ENCODE peak calls at places on chromosomes 13 and 19, in five cellular contexts. K is fibroblast of villous mesenchyme, S is cardiac fibroblast, T is uterus, G is lower leg skin. P is an unnamed sample.

GRCh38 chr19:38850976-38851621 is 1.3 kb upstream of the HNRNPL start:
- DNase-seq in K (peak), S (no peak), T (peak), G (no peak), P (no peak)

GRCh38 chr19:7679771-7680605 is 645 bp upstream of the TRAPPC5 start:
- DNase-seq in K (no peak), S (no peak), T (no peak), G (no peak), P (no peak)

GRCh38 chr13:97249797-97250495 is 27.8 kb downstream of the MBNL2 start:
- DNase-seq in K (no peak), S (no peak), T (no peak), G (no peak), P (no peak)

GRCh38 chr19:18733196-18733647 is 49.7 kb downstream of the CRTC1 start:
- DNase-seq in K (peak), S (peak), T (peak), G (no peak), P (peak)

GRCh38 chr13:30998548-30999140 is 66.2 kb downstream of the TEX26 start:
- DNase-seq in K (peak), S (peak), T (no peak), G (no peak), P (no peak)

GRCh38 chr13:19791953-19792537 is 9.3 kb upstream of the PSPC1 start:
- DNase-seq in K (no peak), S (no peak), T (no peak), G (no peak), P (no peak)

GRCh38 chr19:48362716-48363499 is 832 bp downstream of the TMEM143 start:
- DNase-seq in K (peak), S (peak), T (peak), G (peak), P (peak)

GRCh38 chr19:8132858-8133458 is 16.4 kb downstream of the FBN3 start:
- DNase-seq in K (no peak), S (no peak), T (no peak), G (no peak), P (no peak)

GRCh38 chr13:93466502-93467036 is 240.0 kb downstream of the GPC6 start:
- DNase-seq in K (no peak), S (peak), T (no peak), G (no peak), P (no peak)

GRCh38 chr19:23996549-23996948 is 81.9 kb downstream of the ZNF726 start:
- DNase-seq in K (no peak), S (no peak), T (no peak), G (no peak), P (no peak)

GRCh38 chr13:89749888-89750287 is 1597.6 kb upstream of the MIR17HG start:
- DNase-seq in K (peak), S (no peak), T (no peak), G (no peak), P (no peak)

GRCh38 chr19:7492142-7493055 is 3.6 kb upstream of the PEX11G start:
- DNase-seq in K (peak), S (peak), T (no peak), G (no peak), P (no peak)

GRCh38 chr13:77415253-77416127 is 88.6 kb upstream of the MYCBP2 start:
- DNase-seq in K (no peak), S (no peak), T (no peak), G (peak), P (no peak)

GRCh38 chr19:49951806-49952474 is 9.0 kb downstream of the SIGLEC11 start:
- DNase-seq in K (no peak), S (no peak), T (no peak), G (no peak), P (no peak)

GRCh38 chr13:53445682-53446081 is 417.1 kb downstream of the OLFM4 start:
- DNase-seq in K (no peak), S (no peak), T (no peak), G (no peak), P (no peak)

GRCh38 chr19:58407658-58408151 is 744 bp upstream of the ZNF584 start:
- DNase-seq in K (peak), S (no peak), T (no peak), G (no peak), P (no peak)

GRCh38 chr13:108728370-108728769 is 99.0 kb downstream of the MYO16 start:
- DNase-seq in K (no peak), S (no peak), T (no peak), G (no peak), P (no peak)

GRCh38 chr13:95281258-95281602 is 20.0 kb downstream of the ABCC4 start:
- DNase-seq in K (no peak), S (no peak), T (no peak), G (no peak), P (no peak)

GRCh38 chr19:2289714-2290435 is 7.9 kb upstream of the PEAK3 start:
- DNase-seq in K (no peak), S (no peak), T (no peak), G (no peak), P (no peak)

GRCh38 chr19:8213827-8214672 is 4.9 kb downstream of the CERS4 start:
- DNase-seq in K (no peak), S (no peak), T (no peak), G (no peak), P (no peak)

GRCh38 chr19:2469102-2469914 is 6.6 kb upstream of the GADD45B start:
- DNase-seq in K (peak), S (peak), T (no peak), G (no peak), P (no peak)

GRCh38 chr13:111658150-111659100 is 338.0 kb downstream of the TEX29 start:
- DNase-seq in K (no peak), S (no peak), T (no peak), G (no peak), P (no peak)

GRCh38 chr19:48999481-49000325 is 6.0 kb downstream of the RUVBL2 start:
- DNase-seq in K (peak), S (peak), T (no peak), G (peak), P (no peak)

GRCh38 chr19:2426661-2427322 is 594 bp downstream of the TIMM13 start:
- DNase-seq in K (peak), S (peak), T (no peak), G (no peak), P (no peak)

GRCh38 chr19:52946322-52947310 is 16.1 kb downstream of the ZNF816 start:
- DNase-seq in K (peak), S (no peak), T (peak), G (no peak), P (no peak)

GRCh38 chr13:101474419-101474957 is 22.0 kb downstream of the ITGBL1 start:
- DNase-seq in K (peak), S (peak), T (no peak), G (no peak), P (peak)

GRCh38 chr19:4189641-4190040 is 7.2 kb downstream of the ANKRD24 start:
- DNase-seq in K (no peak), S (no peak), T (no peak), G (no peak), P (no peak)

GRCh38 chr19:55809381-55810058 is 22.3 kb downstream of the NLRP11 start:
- DNase-seq in K (peak), S (peak), T (no peak), G (no peak), P (peak)

GRCh38 chr13:37868691-37869505 is 674 bp downstream of the TRPC4 start:
- DNase-seq in K (peak), S (peak), T (no peak), G (no peak), P (no peak)

GRCh38 chr19:39193785-39194184 is 3.0 kb upstream of the NCCRP1 start:
- DNase-seq in K (peak), S (peak), T (no peak), G (no peak), P (no peak)

DNA sequence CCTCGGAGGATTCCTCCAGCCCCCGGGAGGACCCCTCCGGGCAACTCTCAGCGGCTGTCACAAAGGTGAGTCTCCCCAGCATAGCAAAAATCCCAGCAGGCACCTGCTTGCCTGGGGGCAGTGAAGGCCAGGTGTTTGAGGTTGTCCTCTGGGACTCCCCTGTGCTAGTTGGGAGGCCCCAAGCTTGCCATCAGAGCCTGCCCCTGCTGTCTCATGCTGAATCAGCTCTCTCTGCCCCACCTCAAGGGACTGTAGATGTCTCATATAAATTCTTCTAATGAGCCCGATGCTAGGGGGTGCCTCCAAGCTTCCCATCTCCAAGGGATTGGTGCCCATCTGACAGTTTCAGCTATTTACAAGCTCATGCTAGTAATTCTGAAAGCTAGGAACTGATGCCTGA is 53.6 kb downstream of the NWD1 start:
- DNase-seq in K (no peak), S (no peak), T (no peak), G (no peak), P (no peak)
- TF ChIP-seq CTCF in K (no peak), S (no peak), T (no peak), G (no peak), P (no peak)

DNA sequence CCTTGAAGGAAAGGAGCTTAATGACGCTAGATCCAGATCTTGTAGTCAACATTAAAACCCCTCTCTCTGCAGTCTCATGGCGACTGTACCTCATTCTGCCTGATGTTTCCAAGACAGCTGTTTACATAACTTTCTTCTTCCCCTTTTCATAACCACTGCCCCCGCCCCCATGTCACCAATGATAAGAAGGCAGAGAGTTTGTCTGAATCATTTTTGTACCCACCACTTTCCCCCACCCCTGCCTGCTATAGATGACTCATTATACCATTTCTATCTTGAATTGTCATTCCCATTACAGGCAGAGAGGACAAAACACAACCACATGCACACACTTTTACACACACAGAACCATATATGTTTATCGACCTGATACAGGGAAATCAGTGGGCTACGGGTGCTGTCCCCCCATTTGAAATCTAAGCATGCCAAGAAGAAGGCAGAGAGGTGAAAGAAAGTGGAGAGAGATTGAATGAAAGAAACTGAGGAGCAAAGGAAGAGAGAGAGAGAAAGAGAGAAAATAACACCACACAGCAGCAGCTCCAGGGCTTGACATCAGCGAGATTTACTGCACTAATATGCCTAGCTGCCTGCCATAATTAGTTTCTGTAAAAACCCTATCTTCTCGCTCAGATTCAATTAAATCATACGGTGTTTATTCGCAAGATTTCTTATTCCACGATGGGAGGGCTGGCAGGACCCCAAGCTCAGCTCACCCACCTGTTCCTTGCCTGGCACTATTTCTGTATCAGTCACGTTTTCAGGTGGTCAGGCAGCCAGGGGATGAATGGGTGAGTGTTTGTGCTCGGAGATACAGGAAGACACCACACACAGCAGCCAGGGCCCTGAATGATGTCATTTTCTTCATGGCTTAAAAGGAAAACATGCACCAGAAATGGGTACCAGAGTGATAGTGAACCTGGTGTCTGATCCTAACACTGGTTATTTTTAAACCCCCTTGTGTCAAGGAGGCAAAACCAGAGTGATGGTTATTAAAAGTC is 114.3 kb upstream of the SERP2 start:
- DNase-seq in K (peak), S (peak), T (peak), G (peak), P (no peak)
- H3K4me3 ChIP-seq in K (no peak), S (no peak), T (no peak), G (no peak), P (no peak)

DNA sequence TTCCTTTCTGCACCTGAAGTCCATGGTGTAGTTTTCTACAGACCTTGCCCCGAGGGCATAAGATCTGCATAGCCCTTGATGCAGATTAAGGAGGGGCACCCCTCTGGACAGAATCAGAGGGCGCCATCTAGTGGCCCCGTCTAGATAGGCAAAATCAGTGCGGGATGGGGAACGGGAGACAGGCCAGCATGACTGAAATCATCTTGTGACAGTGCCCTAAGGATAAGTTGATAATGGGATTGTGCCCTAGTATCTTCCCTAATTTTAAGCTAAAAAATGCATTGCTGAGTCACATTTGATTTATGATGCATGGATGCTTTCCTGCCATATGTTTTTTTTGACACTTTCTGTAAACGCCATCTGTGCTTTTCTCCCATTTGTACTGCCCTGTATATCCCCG is 19.1 kb upstream of the GPI start:
- DNase-seq in K (peak), S (peak), T (no peak), G (peak), P (no peak)
- TF ChIP-seq CTCF in K (peak), S (peak), T (peak), G (no peak), P (peak)

GRCh38 chr13:80336335-80336734 is 4.6 kb downstream of the SPRY2 start:
- DNase-seq in K (peak), S (peak), T (no peak), G (no peak), P (no peak)
- H3K4me3 ChIP-seq in K (peak), S (peak), T (peak), G (no peak), P (peak)

DNA sequence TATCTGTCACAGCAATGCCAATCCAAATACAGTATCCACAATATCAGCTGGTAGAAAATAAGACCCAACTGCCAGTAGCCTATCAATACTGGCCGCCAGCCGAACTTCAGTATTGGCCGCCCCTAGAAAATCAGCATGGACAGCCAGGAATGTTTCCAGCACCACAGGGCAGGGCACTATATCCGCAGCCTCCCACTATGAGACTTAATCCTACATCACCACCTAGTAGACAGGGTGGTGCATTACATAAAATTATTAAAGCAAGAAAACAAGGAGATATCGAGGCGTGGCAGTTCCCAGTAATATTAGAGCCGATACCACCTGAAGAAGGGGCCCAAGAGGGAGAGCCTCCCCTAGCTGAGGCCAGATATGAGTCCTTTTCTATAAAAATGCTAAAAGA is 111.3 kb downstream of the ZNF486 start:
- DNase-seq in K (peak), S (no peak), T (peak), G (no peak), P (no peak)
- TF ChIP-seq CTCF in K (peak), S (peak), T (peak), G (no peak), P (no peak)

DNA sequence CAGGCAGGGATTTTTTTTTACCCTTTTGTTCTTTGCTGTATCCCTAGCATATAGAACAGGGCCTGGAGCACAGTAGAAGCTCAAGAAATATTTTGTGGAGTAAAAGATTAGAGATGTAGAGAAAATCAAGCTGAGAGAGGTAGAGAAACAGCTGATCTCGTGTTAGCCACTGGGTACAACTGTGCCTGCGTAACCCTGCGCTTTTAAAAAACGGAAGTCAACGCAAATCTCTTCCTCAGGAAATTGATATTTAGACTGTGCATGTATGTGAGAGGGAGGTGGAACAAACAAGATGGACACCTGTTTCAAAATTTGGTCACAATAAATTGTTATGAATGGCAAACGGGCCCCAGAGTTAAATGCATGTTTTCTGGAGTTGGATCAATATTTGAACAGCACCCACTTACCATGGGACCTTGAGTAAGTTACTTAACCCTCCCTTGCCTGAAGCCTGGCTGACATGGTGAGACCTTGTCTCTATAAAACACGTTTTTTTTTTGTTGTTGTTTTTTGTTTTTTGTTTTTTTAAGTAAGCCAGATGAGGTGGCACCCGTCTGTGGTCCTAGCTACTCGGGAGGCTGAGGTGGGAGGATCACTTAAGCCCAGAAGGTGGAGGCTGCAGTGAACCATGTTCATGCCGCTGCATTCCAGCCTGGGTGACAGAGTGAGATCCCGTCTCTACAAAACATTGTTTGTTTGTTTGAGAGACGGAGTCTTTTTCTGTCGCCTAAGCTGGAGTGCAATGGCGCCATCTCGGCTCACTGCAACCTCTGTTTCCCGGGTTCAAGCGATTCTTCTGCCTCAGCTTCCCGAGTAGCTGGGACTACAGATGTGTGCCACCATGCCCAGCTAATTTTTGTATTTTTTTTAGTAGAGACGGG is 3.3 kb upstream of the EPOR start:
- DNase-seq in K (no peak), S (no peak), T (no peak), G (no peak), P (no peak)
- H3K4me3 ChIP-seq in K (no peak), S (no peak), T (no peak), G (no peak), P (no peak)

GRCh38 chr13:85541476-85541875 is 257.7 kb downstream of the SLITRK6 start:
- DNase-seq in K (no peak), S (no peak), T (no peak), G (no peak), P (no peak)

GRCh38 chr13:85535306-85535705 is 263.9 kb downstream of the SLITRK6 start:
- DNase-seq in K (no peak), S (no peak), T (no peak), G (no peak), P (no peak)

GRCh38 chr13:85538957-85539356 is 260.3 kb downstream of the SLITRK6 start:
- DNase-seq in K (no peak), S (no peak), T (no peak), G (no peak), P (no peak)

GRCh38 chr13:85536706-85537105 is 262.5 kb downstream of the SLITRK6 start:
- DNase-seq in K (no peak), S (no peak), T (no peak), G (no peak), P (no peak)
- TF ChIP-seq CTCF in K (no peak), S (no peak), T (no peak), G (no peak), P (no peak)

P was measured in HFF-Myc.